ENCODE peak calls at places on chromosome 20, in ten cellular contexts. One of them, this sample, is unnamed.

GRCh38 chr20:7275628-7276237 is 508.2 kb downstream of the BMP2 start:
- DNase-seq in right lobe of liver: no peak
- DNase-seq in foreskin fibroblast: no peak
- DNase-seq in tibial nerve: peak
- DNase-seq in GM20000: no peak
- DNase-seq in neural crest cell: no peak
- DNase-seq in GM06990: no peak
- DNase-seq in A549: no peak
- DNase-seq in tibial artery: no peak
- DNase-seq in cardiac muscle cell: no peak
- DNase-seq in this sample: no peak

GRCh38 chr20:36835025-36835424 is 40.9 kb upstream of the TLDC2 start:
- DNase-seq in foreskin fibroblast: no peak
- DNase-seq in right lobe of liver: no peak
- DNase-seq in tibial artery: no peak
- DNase-seq in GM20000: no peak
- DNase-seq in GM06990: no peak
- DNase-seq in tibial nerve: no peak
- DNase-seq in A549: no peak
- DNase-seq in cardiac muscle cell: no peak
- DNase-seq in neural crest cell: no peak
- DNase-seq in this sample: no peak

GRCh38 chr20:32497589-32498224 is 87.4 kb downstream of the NOL4L start:
- DNase-seq in GM20000: no peak
- DNase-seq in foreskin fibroblast: no peak
- DNase-seq in cardiac muscle cell: no peak
- DNase-seq in GM06990: no peak
- DNase-seq in tibial nerve: no peak
- DNase-seq in right lobe of liver: peak
- DNase-seq in tibial artery: no peak
- DNase-seq in neural crest cell: no peak
- DNase-seq in A549: no peak
- DNase-seq in this sample: no peak

GRCh38 chr20:8331740-8332412 is 199.8 kb downstream of the PLCB1 start:
- DNase-seq in neural crest cell: no peak
- DNase-seq in tibial nerve: peak
- DNase-seq in foreskin fibroblast: peak
- DNase-seq in GM06990: no peak
- DNase-seq in A549: no peak
- DNase-seq in GM20000: no peak
- DNase-seq in cardiac muscle cell: no peak
- DNase-seq in right lobe of liver: no peak
- DNase-seq in tibial artery: no peak
- DNase-seq in this sample: peak

GRCh38 chr20:44959082-44959895 is 908 bp downstream of the TOMM34 start:
- DNase-seq in tibial nerve: peak
- DNase-seq in tibial artery: no peak
- DNase-seq in A549: peak
- DNase-seq in GM06990: no peak
- DNase-seq in foreskin fibroblast: peak
- DNase-seq in cardiac muscle cell: peak
- DNase-seq in neural crest cell: no peak
- DNase-seq in right lobe of liver: no peak
- DNase-seq in GM20000: peak
- DNase-seq in this sample: no peak

GRCh38 chr20:31691646-31692275 is 30.9 kb downstream of the BCL2L1 start:
- DNase-seq in A549: no peak
- DNase-seq in right lobe of liver: no peak
- DNase-seq in GM06990: no peak
- DNase-seq in GM20000: peak
- DNase-seq in tibial nerve: no peak
- DNase-seq in tibial artery: no peak
- DNase-seq in foreskin fibroblast: peak
- DNase-seq in neural crest cell: no peak
- DNase-seq in cardiac muscle cell: no peak
- DNase-seq in this sample: no peak

GRCh38 chr20:43838703-43839060 is 76.0 kb upstream of the TOX2 start:
- DNase-seq in GM20000: no peak
- DNase-seq in foreskin fibroblast: no peak
- DNase-seq in tibial artery: no peak
- DNase-seq in neural crest cell: no peak
- DNase-seq in GM06990: no peak
- DNase-seq in A549: no peak
- DNase-seq in tibial nerve: no peak
- DNase-seq in cardiac muscle cell: no peak
- DNase-seq in right lobe of liver: no peak
- DNase-seq in this sample: no peak

GRCh38 chr20:2418388-2418787 is 37.7 kb downstream of the TGM6 start:
- DNase-seq in cardiac muscle cell: no peak
- DNase-seq in tibial artery: no peak
- DNase-seq in neural crest cell: no peak
- DNase-seq in right lobe of liver: no peak
- DNase-seq in foreskin fibroblast: no peak
- DNase-seq in GM06990: no peak
- DNase-seq in GM20000: no peak
- DNase-seq in A549: no peak
- DNase-seq in tibial nerve: no peak
- DNase-seq in this sample: no peak

GRCh38 chr20:17316316-17317038 is 89.6 kb downstream of the PCSK2 start:
- DNase-seq in tibial artery: no peak
- DNase-seq in tibial nerve: no peak
- DNase-seq in GM20000: no peak
- DNase-seq in GM06990: no peak
- DNase-seq in right lobe of liver: no peak
- DNase-seq in foreskin fibroblast: no peak
- DNase-seq in cardiac muscle cell: no peak
- DNase-seq in neural crest cell: no peak
- DNase-seq in A549: no peak
- DNase-seq in this sample: no peak

GRCh38 chr20:56974499-56975250 is 291.8 kb downstream of the BMP7 start:
- DNase-seq in tibial artery: no peak
- DNase-seq in right lobe of liver: no peak
- DNase-seq in tibial nerve: peak
- DNase-seq in GM06990: no peak
- DNase-seq in neural crest cell: peak
- DNase-seq in cardiac muscle cell: peak
- DNase-seq in GM20000: peak
- DNase-seq in A549: peak
- DNase-seq in foreskin fibroblast: peak
- DNase-seq in this sample: peak
- TF ChIP-seq CTCF in tibial artery: no peak
- TF ChIP-seq CTCF in right lobe of liver: peak
- TF ChIP-seq CTCF in tibial nerve: peak
- TF ChIP-seq CTCF in GM06990: peak
- TF ChIP-seq CTCF in neural crest cell: peak
- TF ChIP-seq CTCF in cardiac muscle cell: peak
- TF ChIP-seq CTCF in GM20000: peak
- TF ChIP-seq CTCF in A549: peak
- TF ChIP-seq CTCF in foreskin fibroblast: peak
- TF ChIP-seq CTCF in this sample: peak

GRCh38 chr20:19806806-19807691 is 49.0 kb downstream of the RIN2 start:
- DNase-seq in tibial nerve: no peak
- DNase-seq in GM20000: no peak
- DNase-seq in foreskin fibroblast: peak
- DNase-seq in GM06990: no peak
- DNase-seq in neural crest cell: no peak
- DNase-seq in cardiac muscle cell: no peak
- DNase-seq in tibial artery: no peak
- DNase-seq in A549: no peak
- DNase-seq in right lobe of liver: no peak
- DNase-seq in this sample: no peak

GRCh38 chr20:19799325-19799724 is 41.3 kb downstream of the RIN2 start:
- DNase-seq in A549: no peak
- DNase-seq in tibial nerve: no peak
- DNase-seq in foreskin fibroblast: no peak
- DNase-seq in tibial artery: no peak
- DNase-seq in GM06990: no peak
- DNase-seq in GM20000: no peak
- DNase-seq in cardiac muscle cell: no peak
- DNase-seq in right lobe of liver: no peak
- DNase-seq in neural crest cell: no peak
- DNase-seq in this sample: no peak

GRCh38 chr20:19807901-19808300 is 49.8 kb downstream of the RIN2 start:
- DNase-seq in tibial artery: no peak
- DNase-seq in right lobe of liver: no peak
- DNase-seq in GM20000: no peak
- DNase-seq in GM06990: no peak
- DNase-seq in foreskin fibroblast: peak
- DNase-seq in neural crest cell: no peak
- DNase-seq in tibial nerve: no peak
- DNase-seq in cardiac muscle cell: no peak
- DNase-seq in A549: no peak
- DNase-seq in this sample: no peak

GRCh38 chr20:19802099-19802491 is 44.0 kb downstream of the RIN2 start:
- DNase-seq in right lobe of liver: no peak
- DNase-seq in GM06990: no peak
- DNase-seq in foreskin fibroblast: no peak
- DNase-seq in tibial artery: no peak
- DNase-seq in cardiac muscle cell: no peak
- DNase-seq in neural crest cell: no peak
- DNase-seq in A549: no peak
- DNase-seq in GM20000: no peak
- DNase-seq in tibial nerve: no peak
- DNase-seq in this sample: no peak

DNA sequence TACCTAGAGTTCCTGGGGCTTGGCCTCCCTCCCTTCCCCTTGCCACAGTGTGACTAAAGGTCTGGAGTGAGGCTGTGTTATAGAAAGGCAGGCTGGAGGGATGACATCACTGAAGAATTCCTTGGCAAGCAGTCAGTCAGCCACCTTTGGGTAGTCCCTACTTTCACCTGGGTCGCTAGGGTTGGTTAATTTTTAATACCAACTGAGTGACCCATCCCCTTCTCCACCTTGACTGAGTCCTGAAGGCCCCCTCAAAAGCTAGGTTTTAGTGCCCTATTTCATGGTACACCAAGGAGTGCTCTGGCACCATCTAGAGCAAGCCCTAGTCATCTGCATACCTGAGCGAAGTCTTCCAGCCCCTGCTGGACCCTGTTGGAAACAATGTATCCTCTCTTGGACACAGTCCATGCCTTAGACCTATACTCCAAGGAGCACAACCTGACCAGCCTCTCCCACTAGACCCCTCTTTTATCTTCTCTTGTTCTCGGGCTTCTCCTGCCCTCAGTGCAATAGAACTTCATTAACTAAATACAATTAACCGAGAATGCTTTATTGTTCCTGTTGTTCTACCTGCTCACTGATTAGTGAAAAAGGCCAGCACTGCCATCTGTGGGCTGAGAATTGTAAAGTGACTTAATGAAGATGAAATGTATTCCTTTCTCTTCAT is 44.6 kb downstream of the RIN2 start:
- DNase-seq in A549: peak
- DNase-seq in cardiac muscle cell: peak
- DNase-seq in neural crest cell: no peak
- DNase-seq in right lobe of liver: no peak
- DNase-seq in GM20000: no peak
- DNase-seq in GM06990: no peak
- DNase-seq in tibial artery: no peak
- DNase-seq in foreskin fibroblast: no peak
- DNase-seq in tibial nerve: no peak
- DNase-seq in this sample: no peak
- TF ChIP-seq CTCF in A549: peak
- TF ChIP-seq CTCF in cardiac muscle cell: peak
- TF ChIP-seq CTCF in neural crest cell: peak
- TF ChIP-seq CTCF in right lobe of liver: peak
- TF ChIP-seq CTCF in GM20000: no peak
- TF ChIP-seq CTCF in GM06990: peak
- TF ChIP-seq CTCF in tibial artery: no peak
- TF ChIP-seq CTCF in foreskin fibroblast: no peak
- TF ChIP-seq CTCF in tibial nerve: no peak
- TF ChIP-seq CTCF in this sample: no peak

GRCh38 chr20:24993337-24994185 is 1.0 kb upstream of the APMAP start:
- DNase-seq in A549: peak
- DNase-seq in neural crest cell: no peak
- DNase-seq in GM06990: no peak
- DNase-seq in cardiac muscle cell: no peak
- DNase-seq in tibial nerve: no peak
- DNase-seq in GM20000: no peak
- DNase-seq in right lobe of liver: no peak
- DNase-seq in tibial artery: no peak
- DNase-seq in foreskin fibroblast: peak
- DNase-seq in this sample: no peak
- TF ChIP-seq CTCF in A549: peak
- TF ChIP-seq CTCF in neural crest cell: no peak
- TF ChIP-seq CTCF in GM06990: no peak
- TF ChIP-seq CTCF in cardiac muscle cell: peak
- TF ChIP-seq CTCF in tibial nerve: peak
- TF ChIP-seq CTCF in GM20000: no peak
- TF ChIP-seq CTCF in right lobe of liver: peak
- TF ChIP-seq CTCF in tibial artery: peak
- TF ChIP-seq CTCF in foreskin fibroblast: peak
- TF ChIP-seq CTCF in this sample: peak

DNA sequence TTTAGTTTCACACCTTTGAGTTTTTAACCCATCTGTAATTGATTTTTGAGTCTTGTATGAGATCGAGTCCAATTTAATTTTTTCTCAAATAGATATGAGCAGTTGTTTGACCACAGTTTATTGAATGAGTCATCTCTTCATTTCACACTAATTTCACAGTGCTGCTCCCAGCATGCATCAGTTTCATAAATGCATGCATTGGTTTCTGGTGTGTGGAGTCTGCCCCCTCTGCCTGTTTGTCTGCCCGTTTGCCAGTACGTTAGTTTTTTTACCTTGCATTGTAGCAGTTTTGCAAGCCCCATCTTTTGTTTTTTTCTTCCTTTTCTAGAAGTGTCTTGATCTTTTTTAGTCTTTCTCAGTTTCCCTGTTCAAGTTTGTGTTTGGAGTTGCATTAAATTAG is 11.9 kb downstream of the SLX4IP start:
- DNase-seq in GM20000: peak
- DNase-seq in foreskin fibroblast: peak
- DNase-seq in neural crest cell: no peak
- DNase-seq in tibial artery: no peak
- DNase-seq in GM06990: peak
- DNase-seq in A549: peak
- DNase-seq in cardiac muscle cell: no peak
- DNase-seq in tibial nerve: no peak
- DNase-seq in right lobe of liver: no peak
- DNase-seq in this sample: peak
- TF ChIP-seq CTCF in GM20000: no peak
- TF ChIP-seq CTCF in foreskin fibroblast: no peak
- TF ChIP-seq CTCF in neural crest cell: no peak
- TF ChIP-seq CTCF in tibial artery: no peak
- TF ChIP-seq CTCF in GM06990: no peak
- TF ChIP-seq CTCF in A549: peak
- TF ChIP-seq CTCF in cardiac muscle cell: peak
- TF ChIP-seq CTCF in tibial nerve: no peak
- TF ChIP-seq CTCF in right lobe of liver: no peak
- TF ChIP-seq CTCF in this sample: no peak